ENCODE peak calls at places on chromosomes 12 and 14, in five cellular contexts. One of them, this sample, is unnamed.

GRCh38 chr14:24186831-24187537 is 1.6 kb downstream of the IPO4 start:
- DNase-seq in IMR-90: no peak
- DNase-seq in gastrocnemius medialis: no peak
- DNase-seq in brain microvascular endothelial cell: no peak
- DNase-seq in uterus: no peak
- DNase-seq in this sample: no peak

GRCh38 chr12:49609875-49610154 is 4.4 kb upstream of the FAM186B start:
- DNase-seq in IMR-90: peak; percentile 12
- DNase-seq in gastrocnemius medialis: no peak
- DNase-seq in brain microvascular endothelial cell: no peak
- DNase-seq in uterus: no peak
- DNase-seq in this sample: no peak

GRCh38 chr12:132026061-132026795 is 76.5 kb downstream of the EP400 start:
- DNase-seq in IMR-90: no peak
- DNase-seq in gastrocnemius medialis: no peak
- DNase-seq in brain microvascular endothelial cell: no peak
- DNase-seq in uterus: no peak
- DNase-seq in this sample: no peak

GRCh38 chr12:112121780-112122565 is 3.4 kb upstream of the TRAFD1 start:
- DNase-seq in IMR-90: peak; percentile 88
- DNase-seq in gastrocnemius medialis: peak; percentile 70
- DNase-seq in brain microvascular endothelial cell: peak; percentile 43
- DNase-seq in uterus: peak; percentile 85
- DNase-seq in this sample: no peak

GRCh38 chr12:117662220-117662619 is 300.8 kb upstream of the NOS1 start:
- DNase-seq in IMR-90: no peak
- DNase-seq in gastrocnemius medialis: no peak
- DNase-seq in brain microvascular endothelial cell: no peak
- DNase-seq in uterus: no peak
- DNase-seq in this sample: no peak

GRCh38 chr12:91094036-91094660 is 17.1 kb downstream of the LUM start:
- DNase-seq in IMR-90: peak; percentile 30
- DNase-seq in gastrocnemius medialis: no peak
- DNase-seq in brain microvascular endothelial cell: no peak
- DNase-seq in uterus: no peak
- DNase-seq in this sample: no peak

GRCh38 chr12:6295187-6295811 is 15.2 kb upstream of the PLEKHG6 start:
- DNase-seq in IMR-90: peak; percentile 82
- DNase-seq in gastrocnemius medialis: no peak
- DNase-seq in brain microvascular endothelial cell: peak; percentile 83
- DNase-seq in uterus: no peak
- DNase-seq in this sample: no peak

GRCh38 chr12:114949081-114949480 is 265.1 kb upstream of the TBX3 start:
- DNase-seq in IMR-90: no peak
- DNase-seq in gastrocnemius medialis: no peak
- DNase-seq in brain microvascular endothelial cell: no peak
- DNase-seq in uterus: no peak
- DNase-seq in this sample: no peak

GRCh38 chr12:69687390-69687789 is 11.7 kb downstream of the BEST3 start:
- DNase-seq in IMR-90: no peak
- DNase-seq in gastrocnemius medialis: peak; percentile 63
- DNase-seq in brain microvascular endothelial cell: no peak
- DNase-seq in uterus: no peak
- DNase-seq in this sample: no peak

GRCh38 chr12:52207106-52207505 is 15.3 kb upstream of the KRT80 start:
- DNase-seq in IMR-90: no peak
- DNase-seq in gastrocnemius medialis: peak; percentile 2
- DNase-seq in brain microvascular endothelial cell: no peak
- DNase-seq in uterus: no peak
- DNase-seq in this sample: no peak

GRCh38 chr12:39125580-39125979 is 220.2 kb upstream of the CPNE8 start:
- DNase-seq in IMR-90: no peak
- DNase-seq in gastrocnemius medialis: no peak
- DNase-seq in brain microvascular endothelial cell: no peak
- DNase-seq in uterus: no peak
- DNase-seq in this sample: no peak

GRCh38 chr12:115209230-115209629 is 525.3 kb upstream of the TBX3 start:
- DNase-seq in IMR-90: no peak
- DNase-seq in gastrocnemius medialis: no peak
- DNase-seq in brain microvascular endothelial cell: no peak
- DNase-seq in uterus: no peak
- DNase-seq in this sample: no peak

GRCh38 chr12:12476836-12477531 is 85.7 kb downstream of the DUSP16 start:
- DNase-seq in IMR-90: no peak
- DNase-seq in gastrocnemius medialis: peak; percentile 19
- DNase-seq in brain microvascular endothelial cell: no peak
- DNase-seq in uterus: no peak
- DNase-seq in this sample: no peak

GRCh38 chr14:33062476-33062875 is 123.8 kb downstream of the NPAS3 start:
- DNase-seq in IMR-90: no peak
- DNase-seq in gastrocnemius medialis: no peak
- DNase-seq in brain microvascular endothelial cell: no peak
- DNase-seq in uterus: no peak
- DNase-seq in this sample: no peak

GRCh38 chr14:46381674-46382073 is 269.9 kb downstream of the RPL10L start:
- DNase-seq in IMR-90: no peak
- DNase-seq in gastrocnemius medialis: no peak
- DNase-seq in brain microvascular endothelial cell: no peak
- DNase-seq in uterus: no peak
- DNase-seq in this sample: no peak

GRCh38 chr12:52210186-52210924 is 18.5 kb upstream of the KRT80 start:
- DNase-seq in IMR-90: peak; percentile 56
- DNase-seq in gastrocnemius medialis: peak; percentile 60
- DNase-seq in brain microvascular endothelial cell: no peak
- DNase-seq in uterus: peak; percentile 13
- DNase-seq in this sample: no peak

GRCh38 chr14:63394856-63395255 is 76.1 kb upstream of the GPHB5 start:
- DNase-seq in IMR-90: peak; percentile 19
- DNase-seq in gastrocnemius medialis: no peak
- DNase-seq in brain microvascular endothelial cell: no peak
- DNase-seq in uterus: no peak
- DNase-seq in this sample: no peak

GRCh38 chr12:53481957-53482586 is 17.2 kb downstream of the MAP3K12 start:
- DNase-seq in IMR-90: no peak
- DNase-seq in gastrocnemius medialis: peak; percentile 19
- DNase-seq in brain microvascular endothelial cell: no peak
- DNase-seq in uterus: no peak
- DNase-seq in this sample: no peak

GRCh38 chr14:31261859-31262739 is 54.5 kb upstream of the HECTD1 start:
- DNase-seq in IMR-90: peak; percentile 63
- DNase-seq in gastrocnemius medialis: peak; percentile 41
- DNase-seq in brain microvascular endothelial cell: no peak
- DNase-seq in uterus: peak; percentile 20
- DNase-seq in this sample: no peak

GRCh38 chr14:36942522-36943245 is 229.7 kb downstream of the SLC25A21 start:
- DNase-seq in IMR-90: peak; percentile 48
- DNase-seq in gastrocnemius medialis: no peak
- DNase-seq in brain microvascular endothelial cell: peak; percentile 44
- DNase-seq in uterus: no peak
- DNase-seq in this sample: no peak
- TF ChIP-seq CTCF in IMR-90: no peak
- TF ChIP-seq CTCF in gastrocnemius medialis: no peak
- TF ChIP-seq CTCF in brain microvascular endothelial cell: no peak
- TF ChIP-seq CTCF in uterus: no peak
- TF ChIP-seq CTCF in this sample: peak; percentile 49

DNA sequence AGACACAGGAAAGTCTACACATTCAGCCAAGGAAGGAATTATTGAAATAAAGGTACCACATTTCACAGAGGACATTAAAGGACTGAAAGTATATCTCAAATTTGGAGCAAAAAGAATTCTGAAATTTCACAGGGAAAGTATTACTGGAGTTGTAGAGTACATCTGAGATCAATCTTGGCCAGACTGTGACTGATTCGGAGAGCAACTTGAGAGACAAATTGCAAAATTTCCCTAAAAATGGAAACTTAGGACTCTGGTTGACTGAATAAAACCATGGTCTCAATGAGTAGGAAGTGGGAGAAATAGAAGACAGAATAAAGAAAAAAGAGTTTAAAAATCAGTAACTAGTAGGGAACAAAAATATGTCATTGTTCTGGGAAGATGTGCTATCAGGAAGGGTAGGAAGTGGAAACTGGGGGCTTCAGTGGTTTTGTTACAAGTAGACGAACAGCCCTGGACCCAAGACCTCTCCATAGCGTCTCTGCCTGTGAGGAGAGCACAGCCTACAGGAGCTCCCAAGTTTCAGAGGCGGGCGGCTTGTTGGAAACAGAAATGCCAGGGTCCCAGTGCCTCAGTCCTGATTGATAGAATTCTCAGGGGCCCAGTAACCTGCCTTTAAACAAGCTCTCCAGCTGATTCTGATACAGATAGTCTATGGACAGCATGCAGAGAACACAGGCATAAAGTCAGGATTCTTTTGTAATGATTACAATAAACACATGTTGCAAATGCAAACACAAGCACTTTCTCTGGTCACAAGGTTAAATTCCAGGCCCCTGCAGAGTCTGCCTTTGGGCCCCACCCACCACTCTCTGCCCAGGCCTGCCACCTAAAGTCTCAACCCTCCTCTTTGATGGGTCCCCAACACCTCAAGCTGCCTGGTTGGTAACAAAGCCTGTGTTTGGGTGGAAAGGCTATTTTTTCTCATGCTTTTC is 63.1 kb downstream of the BBS10 start:
- DNase-seq in IMR-90: peak; percentile 73
- DNase-seq in gastrocnemius medialis: no peak
- DNase-seq in brain microvascular endothelial cell: peak; percentile 20
- DNase-seq in uterus: no peak
- DNase-seq in this sample: no peak
- TF ChIP-seq CTCF in IMR-90: no peak
- TF ChIP-seq CTCF in gastrocnemius medialis: no peak
- TF ChIP-seq CTCF in brain microvascular endothelial cell: no peak
- TF ChIP-seq CTCF in uterus: no peak
- TF ChIP-seq CTCF in this sample: no peak

DNA sequence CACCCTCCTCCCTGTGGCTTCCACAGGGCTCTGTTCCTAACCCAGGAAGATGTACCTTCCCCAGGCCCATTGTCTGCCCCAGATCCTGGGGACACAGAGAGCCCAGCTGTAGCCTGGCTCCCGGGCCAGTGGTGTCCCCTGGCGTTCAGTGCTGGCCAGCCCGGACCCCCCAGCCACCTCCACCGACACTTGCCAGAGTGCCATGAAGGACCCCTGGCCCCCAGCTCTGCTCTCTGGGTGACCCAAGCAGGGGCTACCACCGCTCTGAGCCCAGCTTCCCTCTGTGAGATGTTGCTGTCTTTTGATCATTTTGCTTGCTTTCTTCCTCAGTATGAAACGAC is 6.2 kb downstream of the INF2 start:
- DNase-seq in IMR-90: no peak
- DNase-seq in gastrocnemius medialis: no peak
- DNase-seq in brain microvascular endothelial cell: no peak
- DNase-seq in uterus: no peak
- DNase-seq in this sample: no peak
- TF ChIP-seq CTCF in IMR-90: no peak
- TF ChIP-seq CTCF in gastrocnemius medialis: no peak
- TF ChIP-seq CTCF in brain microvascular endothelial cell: peak; percentile 23
- TF ChIP-seq CTCF in uterus: no peak
- TF ChIP-seq CTCF in this sample: no peak

GRCh38 chr12:130225347-130225746 is 63.1 kb downstream of the FZD10 start:
- DNase-seq in IMR-90: no peak
- DNase-seq in gastrocnemius medialis: no peak
- DNase-seq in brain microvascular endothelial cell: no peak
- DNase-seq in uterus: no peak
- DNase-seq in this sample: no peak

GRCh38 chr12:130220361-130220760 is 58.1 kb downstream of the FZD10 start:
- DNase-seq in IMR-90: no peak
- DNase-seq in gastrocnemius medialis: no peak
- DNase-seq in brain microvascular endothelial cell: no peak
- DNase-seq in uterus: no peak
- DNase-seq in this sample: no peak

GRCh38 chr12:130224613-130225012 is 62.3 kb downstream of the FZD10 start:
- DNase-seq in IMR-90: no peak
- DNase-seq in gastrocnemius medialis: no peak
- DNase-seq in brain microvascular endothelial cell: no peak
- DNase-seq in uterus: no peak
- DNase-seq in this sample: no peak

GRCh38 chr12:130223767-130224244 is 61.5 kb downstream of the FZD10 start:
- DNase-seq in IMR-90: no peak
- DNase-seq in gastrocnemius medialis: no peak
- DNase-seq in brain microvascular endothelial cell: no peak
- DNase-seq in uterus: no peak
- DNase-seq in this sample: no peak

DNA sequence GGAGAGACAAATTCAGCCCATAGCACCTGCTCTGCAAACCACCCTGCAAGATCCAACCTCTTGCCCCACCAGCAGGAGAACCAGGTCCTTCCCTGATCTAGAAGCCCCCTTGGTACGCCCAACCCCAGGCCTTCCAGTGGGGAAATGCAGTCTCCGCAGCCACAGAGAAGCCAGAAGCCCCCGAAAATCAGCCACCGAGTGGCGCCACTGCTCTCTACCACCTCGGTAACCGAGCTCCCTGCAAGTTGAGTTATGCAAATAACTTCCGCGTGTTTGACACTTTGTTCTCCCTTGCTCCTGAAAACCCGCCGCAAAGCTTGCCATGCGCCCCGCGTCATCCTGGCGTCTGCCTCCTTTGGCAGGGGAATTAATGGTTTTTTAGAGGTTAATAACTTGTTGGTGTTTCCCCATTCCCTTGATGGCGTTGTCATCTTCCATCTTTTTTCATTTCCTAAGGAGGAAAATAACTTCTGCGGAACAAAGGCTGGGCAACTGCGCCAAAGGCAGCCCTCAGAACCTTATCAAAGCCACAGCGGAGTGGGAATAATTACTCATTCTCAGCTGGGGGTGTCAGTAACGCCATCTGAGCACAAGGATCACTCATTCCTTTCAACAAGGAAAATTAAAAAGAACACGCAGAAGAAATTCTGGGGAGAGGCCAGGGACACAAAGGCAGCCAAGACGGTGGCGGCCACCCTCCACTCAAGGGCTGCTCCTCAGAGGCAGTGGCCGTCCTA is 60.4 kb downstream of the FZD10 start:
- DNase-seq in IMR-90: no peak
- DNase-seq in gastrocnemius medialis: no peak
- DNase-seq in brain microvascular endothelial cell: no peak
- DNase-seq in uterus: no peak
- DNase-seq in this sample: no peak
- TF ChIP-seq CTCF in IMR-90: no peak
- TF ChIP-seq CTCF in gastrocnemius medialis: no peak
- TF ChIP-seq CTCF in brain microvascular endothelial cell: no peak
- TF ChIP-seq CTCF in uterus: no peak
- TF ChIP-seq CTCF in this sample: no peak

This sample was measured in mesothelial cell of epicardium.